ENCODE peak calls at places on chromosomes 16 and 17, in eight cellular contexts. One of them, this sample, is unnamed.
A peak's percentile ranks its signal among the peaks of the same experiment; 100 is the strongest.

GRCh38 chr16:55499951-55500350 is 8.9 kb upstream of the LPCAT2 start:
- DNase-seq in GM12864: no peak
- DNase-seq in pancreas: no peak
- DNase-seq in psoas muscle: no peak
- DNase-seq in BE2C: peak; percentile 57
- DNase-seq in lung: peak; percentile 26
- DNase-seq in fibroblast of pulmonary artery: peak; percentile 98
- DNase-seq in HepG2: no peak
- DNase-seq in this sample: no peak

GRCh38 chr16:561413-561794 is 1.2 kb downstream of the PRR35 start:
- DNase-seq in GM12864: no peak
- DNase-seq in pancreas: no peak
- DNase-seq in psoas muscle: no peak
- DNase-seq in BE2C: no peak
- DNase-seq in lung: no peak
- DNase-seq in fibroblast of pulmonary artery: no peak
- DNase-seq in HepG2: no peak
- DNase-seq in this sample: no peak

GRCh38 chr16:81808933-81809480 is 29.9 kb downstream of the PLCG2 start:
- DNase-seq in GM12864: peak; percentile 98
- DNase-seq in pancreas: no peak
- DNase-seq in psoas muscle: no peak
- DNase-seq in BE2C: no peak
- DNase-seq in lung: no peak
- DNase-seq in fibroblast of pulmonary artery: no peak
- DNase-seq in HepG2: peak; percentile 44
- DNase-seq in this sample: peak; percentile 98

GRCh38 chr17:75908201-75908600 is 3.5 kb upstream of the MRPL38 start:
- DNase-seq in GM12864: no peak
- DNase-seq in pancreas: no peak
- DNase-seq in psoas muscle: no peak
- DNase-seq in BE2C: no peak
- DNase-seq in lung: peak; percentile 86
- DNase-seq in fibroblast of pulmonary artery: no peak
- DNase-seq in HepG2: no peak
- DNase-seq in this sample: no peak

GRCh38 chr16:88461291-88462269 is 8.5 kb downstream of the ZFPM1 start:
- DNase-seq in GM12864: no peak
- DNase-seq in pancreas: peak; percentile 56
- DNase-seq in psoas muscle: no peak
- DNase-seq in BE2C: no peak
- DNase-seq in lung: no peak
- DNase-seq in fibroblast of pulmonary artery: peak; percentile 37
- DNase-seq in HepG2: no peak
- DNase-seq in this sample: no peak

GRCh38 chr17:65539867-65540266 is 21.6 kb downstream of the AXIN2 start:
- DNase-seq in GM12864: no peak
- DNase-seq in pancreas: no peak
- DNase-seq in psoas muscle: no peak
- DNase-seq in BE2C: no peak
- DNase-seq in lung: no peak
- DNase-seq in fibroblast of pulmonary artery: no peak
- DNase-seq in HepG2: no peak
- DNase-seq in this sample: no peak

GRCh38 chr17:15270628-15271381 is 5.7 kb upstream of the PMP22 start:
- DNase-seq in GM12864: no peak
- DNase-seq in pancreas: no peak
- DNase-seq in psoas muscle: peak; percentile 37
- DNase-seq in BE2C: no peak
- DNase-seq in lung: no peak
- DNase-seq in fibroblast of pulmonary artery: no peak
- DNase-seq in HepG2: no peak
- DNase-seq in this sample: no peak

GRCh38 chr17:73365203-73365933 is 53.6 kb upstream of the CDC42EP4 start:
- DNase-seq in GM12864: no peak
- DNase-seq in pancreas: no peak
- DNase-seq in psoas muscle: peak; percentile 45
- DNase-seq in BE2C: no peak
- DNase-seq in lung: no peak
- DNase-seq in fibroblast of pulmonary artery: no peak
- DNase-seq in HepG2: no peak
- DNase-seq in this sample: no peak

GRCh38 chr17:3740611-3741073 is 16.9 kb downstream of the HASPIN start:
- DNase-seq in GM12864: no peak
- DNase-seq in pancreas: no peak
- DNase-seq in psoas muscle: no peak
- DNase-seq in BE2C: no peak
- DNase-seq in lung: no peak
- DNase-seq in fibroblast of pulmonary artery: no peak
- DNase-seq in HepG2: no peak
- DNase-seq in this sample: peak; percentile 77

GRCh38 chr17:1227917-1228751 is 42.1 kb upstream of the BHLHA9 start:
- DNase-seq in GM12864: no peak
- DNase-seq in pancreas: no peak
- DNase-seq in psoas muscle: peak; percentile 54
- DNase-seq in BE2C: no peak
- DNase-seq in lung: no peak
- DNase-seq in fibroblast of pulmonary artery: no peak
- DNase-seq in HepG2: no peak
- DNase-seq in this sample: peak; percentile 86

GRCh38 chr17:77594416-77595209 is 363.9 kb upstream of the TNRC6C start:
- DNase-seq in GM12864: no peak
- DNase-seq in pancreas: no peak
- DNase-seq in psoas muscle: no peak
- DNase-seq in BE2C: peak; percentile 4
- DNase-seq in lung: no peak
- DNase-seq in fibroblast of pulmonary artery: no peak
- DNase-seq in HepG2: no peak
- DNase-seq in this sample: peak; percentile 10

GRCh38 chr16:4535627-4536108 is 2.9 kb downstream of the CDIP1 start:
- DNase-seq in GM12864: no peak
- DNase-seq in pancreas: no peak
- DNase-seq in psoas muscle: no peak
- DNase-seq in BE2C: no peak
- DNase-seq in lung: no peak
- DNase-seq in fibroblast of pulmonary artery: no peak
- DNase-seq in HepG2: no peak
- DNase-seq in this sample: peak; percentile 16

GRCh38 chr17:59093702-59094231 is 12.9 kb downstream of the TRIM37 start:
- DNase-seq in GM12864: no peak
- DNase-seq in pancreas: peak; percentile 10
- DNase-seq in psoas muscle: peak; percentile 40
- DNase-seq in BE2C: peak; percentile 9
- DNase-seq in lung: peak; percentile 68
- DNase-seq in fibroblast of pulmonary artery: peak; percentile 98
- DNase-seq in HepG2: peak; percentile 15
- DNase-seq in this sample: peak; percentile 55

GRCh38 chr17:44931376-44931775 is 16.1 kb upstream of the GFAP start:
- DNase-seq in GM12864: no peak
- DNase-seq in pancreas: no peak
- DNase-seq in psoas muscle: no peak
- DNase-seq in BE2C: no peak
- DNase-seq in lung: no peak
- DNase-seq in fibroblast of pulmonary artery: no peak
- DNase-seq in HepG2: no peak
- DNase-seq in this sample: no peak

GRCh38 chr17:49280918-49281317 is 50.3 kb upstream of the PHOSPHO1 start:
- DNase-seq in GM12864: no peak
- DNase-seq in pancreas: no peak
- DNase-seq in psoas muscle: no peak
- DNase-seq in BE2C: no peak
- DNase-seq in lung: no peak
- DNase-seq in fibroblast of pulmonary artery: no peak
- DNase-seq in HepG2: no peak
- DNase-seq in this sample: no peak

GRCh38 chr17:57530026-57530425 is 215.1 kb downstream of the CCDC182 start:
- DNase-seq in GM12864: no peak
- DNase-seq in pancreas: no peak
- DNase-seq in psoas muscle: no peak
- DNase-seq in BE2C: no peak
- DNase-seq in lung: no peak
- DNase-seq in fibroblast of pulmonary artery: no peak
- DNase-seq in HepG2: no peak
- DNase-seq in this sample: no peak

GRCh38 chr16:58426095-58426494 is 33.8 kb downstream of the GINS3 start:
- DNase-seq in GM12864: peak; percentile 26
- DNase-seq in pancreas: no peak
- DNase-seq in psoas muscle: no peak
- DNase-seq in BE2C: no peak
- DNase-seq in lung: no peak
- DNase-seq in fibroblast of pulmonary artery: no peak
- DNase-seq in HepG2: no peak
- DNase-seq in this sample: peak; percentile 56

GRCh38 chr17:38444151-38444550 is 15.9 kb downstream of the ARHGAP23 start:
- DNase-seq in GM12864: no peak
- DNase-seq in pancreas: peak; percentile 52
- DNase-seq in psoas muscle: peak; percentile 77
- DNase-seq in BE2C: peak; percentile 86
- DNase-seq in lung: peak; percentile 64
- DNase-seq in fibroblast of pulmonary artery: peak; percentile 69
- DNase-seq in HepG2: peak; percentile 57
- DNase-seq in this sample: peak; percentile 61

GRCh38 chr17:82863646-82863940 is 23.8 kb upstream of the ZNF750 start:
- DNase-seq in GM12864: no peak
- DNase-seq in pancreas: no peak
- DNase-seq in psoas muscle: no peak
- DNase-seq in BE2C: no peak
- DNase-seq in lung: no peak
- DNase-seq in fibroblast of pulmonary artery: no peak
- DNase-seq in HepG2: no peak
- DNase-seq in this sample: no peak
- TF ChIP-seq CTCF in GM12864: no peak
- TF ChIP-seq CTCF in pancreas: no peak
- TF ChIP-seq CTCF in psoas muscle: no peak
- TF ChIP-seq CTCF in BE2C: no peak
- TF ChIP-seq CTCF in lung: no peak
- TF ChIP-seq CTCF in fibroblast of pulmonary artery: no peak
- TF ChIP-seq CTCF in HepG2: no peak
- TF ChIP-seq CTCF in this sample: no peak

DNA sequence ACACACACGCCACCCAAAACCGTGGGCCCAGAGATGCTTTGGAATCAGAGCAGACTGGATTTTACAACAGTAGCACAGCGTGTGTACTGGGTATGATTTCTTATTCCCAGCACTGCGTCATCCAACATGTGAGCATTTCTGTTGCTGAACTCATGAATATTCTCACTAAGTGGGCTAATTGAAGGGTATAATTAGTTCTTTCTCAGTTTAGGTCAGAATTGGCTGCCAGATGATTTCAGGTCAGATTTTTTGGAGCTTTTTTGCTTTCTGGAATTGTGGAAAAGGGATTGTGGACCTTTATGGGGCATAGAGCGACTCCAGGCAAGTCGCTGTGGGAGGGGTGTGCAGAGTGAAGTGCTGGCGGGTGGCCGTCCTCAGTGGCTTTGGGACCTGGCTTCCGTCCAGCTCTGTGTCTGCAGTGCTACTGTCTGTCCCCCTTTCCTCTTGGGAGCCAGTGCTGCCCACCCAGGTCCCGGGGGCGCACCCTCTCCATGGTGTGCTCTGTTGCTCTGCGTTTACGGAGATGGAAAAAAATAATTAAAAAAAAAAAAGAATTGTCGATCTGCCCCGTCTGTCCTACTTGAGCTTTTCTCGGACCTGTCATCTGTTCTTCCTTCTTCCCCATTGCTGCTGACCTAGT is 25.0 kb downstream of the FOXK2 start:
- DNase-seq in GM12864: no peak
- DNase-seq in pancreas: no peak
- DNase-seq in psoas muscle: peak; percentile 53
- DNase-seq in BE2C: peak; percentile 51
- DNase-seq in lung: no peak
- DNase-seq in fibroblast of pulmonary artery: no peak
- DNase-seq in HepG2: no peak
- DNase-seq in this sample: no peak
- H3K4me3 ChIP-seq in GM12864: no peak overlapping the region
- H3K4me3 ChIP-seq in pancreas: no peak overlapping the region
- H3K4me3 ChIP-seq in psoas muscle: peak overlapping the region; percentile 48
- H3K4me3 ChIP-seq in BE2C: no peak overlapping the region
- H3K4me3 ChIP-seq in lung: no peak overlapping the region
- H3K4me3 ChIP-seq in fibroblast of pulmonary artery: no peak overlapping the region
- H3K4me3 ChIP-seq in HepG2: no peak overlapping the region
- H3K4me3 ChIP-seq in this sample: no peak overlapping the region

DNA sequence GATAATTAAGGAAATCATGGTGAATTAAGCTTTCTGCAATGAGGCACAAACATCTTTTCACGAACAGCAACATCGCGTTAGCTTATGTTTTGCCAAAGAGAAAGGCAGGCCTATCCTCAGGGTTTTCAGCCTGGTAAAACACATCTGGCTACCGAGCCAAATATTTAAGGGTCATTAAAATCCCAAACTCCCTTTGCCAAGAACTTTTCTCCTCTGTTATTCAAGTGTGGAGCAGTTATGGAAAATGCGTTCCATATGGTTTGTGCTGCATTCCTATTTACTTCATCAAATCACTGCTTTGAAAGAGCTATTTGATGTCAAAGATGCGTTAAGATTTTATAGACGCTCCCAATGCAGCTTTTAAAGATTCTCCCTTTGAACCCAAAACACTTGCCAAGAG is 308.3 kb upstream of the CDH5 start:
- DNase-seq in GM12864: no peak
- DNase-seq in pancreas: no peak
- DNase-seq in psoas muscle: no peak
- DNase-seq in BE2C: no peak
- DNase-seq in lung: no peak
- DNase-seq in fibroblast of pulmonary artery: no peak
- DNase-seq in HepG2: no peak
- DNase-seq in this sample: no peak
- TF ChIP-seq CTCF in GM12864: no peak
- TF ChIP-seq CTCF in pancreas: no peak
- TF ChIP-seq CTCF in psoas muscle: no peak
- TF ChIP-seq CTCF in BE2C: no peak
- TF ChIP-seq CTCF in lung: no peak
- TF ChIP-seq CTCF in fibroblast of pulmonary artery: no peak
- TF ChIP-seq CTCF in HepG2: no peak
- TF ChIP-seq CTCF in this sample: no peak

GRCh38 chr17:62899349-62899748 is 66.7 kb upstream of the TANC2 start:
- DNase-seq in GM12864: no peak
- DNase-seq in pancreas: no peak
- DNase-seq in psoas muscle: no peak
- DNase-seq in BE2C: no peak
- DNase-seq in lung: peak; percentile 46
- DNase-seq in fibroblast of pulmonary artery: peak; percentile 27
- DNase-seq in HepG2: no peak
- DNase-seq in this sample: no peak

GRCh38 chr17:62900096-62900495 is 65.9 kb upstream of the TANC2 start:
- DNase-seq in GM12864: no peak
- DNase-seq in pancreas: no peak
- DNase-seq in psoas muscle: no peak
- DNase-seq in BE2C: no peak
- DNase-seq in lung: no peak
- DNase-seq in fibroblast of pulmonary artery: no peak
- DNase-seq in HepG2: no peak
- DNase-seq in this sample: no peak

GRCh38 chr17:62895650-62896301 is 70.3 kb upstream of the TANC2 start:
- DNase-seq in GM12864: no peak
- DNase-seq in pancreas: no peak
- DNase-seq in psoas muscle: no peak
- DNase-seq in BE2C: no peak
- DNase-seq in lung: no peak
- DNase-seq in fibroblast of pulmonary artery: no peak
- DNase-seq in HepG2: no peak
- DNase-seq in this sample: no peak

GRCh38 chr17:62898239-62898864 is 67.7 kb upstream of the TANC2 start:
- DNase-seq in GM12864: no peak
- DNase-seq in pancreas: no peak
- DNase-seq in psoas muscle: no peak
- DNase-seq in BE2C: peak; percentile 86
- DNase-seq in lung: no peak
- DNase-seq in fibroblast of pulmonary artery: peak; percentile 60
- DNase-seq in HepG2: no peak
- DNase-seq in this sample: no peak

GRCh38 chr17:62897706-62898105 is 68.3 kb upstream of the TANC2 start:
- DNase-seq in GM12864: no peak
- DNase-seq in pancreas: no peak
- DNase-seq in psoas muscle: no peak
- DNase-seq in BE2C: no peak
- DNase-seq in lung: no peak
- DNase-seq in fibroblast of pulmonary artery: peak; percentile 51
- DNase-seq in HepG2: no peak
- DNase-seq in this sample: no peak
- H3K4me3 ChIP-seq in GM12864: no peak overlapping the region
- H3K4me3 ChIP-seq in pancreas: no peak overlapping the region
- H3K4me3 ChIP-seq in psoas muscle: no peak overlapping the region
- H3K4me3 ChIP-seq in BE2C: peak overlapping the region; percentile 9
- H3K4me3 ChIP-seq in lung: no peak overlapping the region
- H3K4me3 ChIP-seq in fibroblast of pulmonary artery: no peak overlapping the region
- H3K4me3 ChIP-seq in HepG2: no peak overlapping the region
- H3K4me3 ChIP-seq in this sample: no peak overlapping the region

This sample was measured in GM12865.